ENCODE peak calls at places on chromosomes 1 and 21, in five cellular contexts. Q is HCT116, S is K562, J is A549, Y is IMR-90. U is an unnamed sample.

GRCh38 chr1:240151126-240151735 is 59.5 kb downstream of the FMN2 start:
- DNase-seq in Q (no peak), S (no peak), J (no peak), Y (no peak), U (no peak)

GRCh38 chr1:225378880-225379279 is 49.0 kb downstream of the LBR start:
- DNase-seq in Q (no peak), S (peak), J (no peak), Y (peak), U (peak)

GRCh38 chr21:34878501-34878900 is 170.6 kb downstream of the RUNX1 start:
- DNase-seq in Q (no peak), S (no peak), J (no peak), Y (no peak), U (no peak)

GRCh38 chr21:32445101-32445500 is 32.6 kb downstream of the EVA1C start:
- DNase-seq in Q (no peak), S (no peak), J (no peak), Y (no peak), U (no peak)

GRCh38 chr1:33094971-33095604 is 14.1 kb downstream of the AZIN2 start:
- DNase-seq in Q (peak), S (peak), J (peak), Y (peak), U (peak)

GRCh38 chr1:99965646-99966375 is 4.0 kb upstream of the SLC35A3 start:
- DNase-seq in Q (no peak), S (no peak), J (no peak), Y (no peak), U (no peak)

GRCh38 chr1:160353223-160353622 is 10.0 kb downstream of the NCSTN start:
- DNase-seq in Q (no peak), S (no peak), J (no peak), Y (peak), U (no peak)

GRCh38 chr1:224182057-224182865 is 779 bp upstream of the DEGS1 start:
- DNase-seq in Q (no peak), S (no peak), J (peak), Y (no peak), U (no peak)

GRCh38 chr1:92485374-92486250 is 1.1 kb downstream of the GFI1 start:
- DNase-seq in Q (peak), S (peak), J (no peak), Y (no peak), U (peak)

GRCh38 chr21:44568261-44568660 is 5.3 kb upstream of the KRTAP10-4 start:
- DNase-seq in Q (no peak), S (no peak), J (no peak), Y (no peak), U (no peak)

GRCh38 chr1:41581216-41582003 is 96.9 kb upstream of the EDN2 start:
- DNase-seq in Q (no peak), S (no peak), J (no peak), Y (no peak), U (no peak)

GRCh38 chr1:247332901-247333361 is 1.3 kb upstream of the ZNF496 start:
- DNase-seq in Q (no peak), S (no peak), J (no peak), Y (peak), U (no peak)

GRCh38 chr1:115289940-115290339 is 48.1 kb downstream of the NGF start:
- DNase-seq in Q (no peak), S (no peak), J (no peak), Y (no peak), U (no peak)

GRCh38 chr1:13764933-13765332 is 64.9 kb downstream of the PRDM2 start:
- DNase-seq in Q (no peak), S (peak), J (no peak), Y (no peak), U (no peak)

GRCh38 chr1:178928041-178928440 is 57.2 kb upstream of the ANGPTL1 start:
- DNase-seq in Q (no peak), S (no peak), J (no peak), Y (no peak), U (no peak)

GRCh38 chr1:21687081-21687529 is 17.9 kb upstream of the RAP1GAP start:
- DNase-seq in Q (no peak), S (peak), J (no peak), Y (no peak), U (no peak)

GRCh38 chr1:156677616-156678596 is 699 bp upstream of the NES start:
- DNase-seq in Q (no peak), S (peak), J (peak), Y (peak), U (peak)

GRCh38 chr1:12556368-12556930 is 61.6 kb downstream of the DHRS3 start:
- DNase-seq in Q (no peak), S (peak), J (no peak), Y (peak), U (no peak)

GRCh38 chr1:30600258-30600657 is 123.1 kb downstream of the MATN1 start:
- DNase-seq in Q (no peak), S (no peak), J (no peak), Y (no peak), U (no peak)

GRCh38 chr1:98693385-98693784 is 31.9 kb downstream of the SNX7 start:
- DNase-seq in Q (no peak), S (no peak), J (no peak), Y (no peak), U (no peak)

GRCh38 chr1:32199717-32200072 is 700 bp upstream of the CCDC28B start:
- DNase-seq in Q (no peak), S (no peak), J (no peak), Y (peak), U (no peak)

GRCh38 chr21:23152130-23152529 is 2153.9 kb downstream of the NCAM2 start:
- DNase-seq in Q (no peak), S (no peak), J (no peak), Y (no peak), U (no peak)

GRCh38 chr1:184982002-184982954 is 8.0 kb upstream of the NIBAN1 start:
- DNase-seq in Q (peak), S (peak), J (peak), Y (peak), U (peak)

GRCh38 chr1:234320549-234320948 is 52.7 kb upstream of the COA6 start:
- DNase-seq in Q (no peak), S (no peak), J (no peak), Y (no peak), U (no peak)

GRCh38 chr21:38787461-38788274 is 18.1 kb upstream of the ETS2 start:
- DNase-seq in Q (peak), S (peak), J (peak), Y (peak), U (no peak)

GRCh38 chr1:204465469-204466415 is 28.9 kb downstream of the PIK3C2B start:
- DNase-seq in Q (no peak), S (peak), J (no peak), Y (no peak), U (no peak)

GRCh38 chr1:234326493-234327366 is 46.5 kb upstream of the COA6 start:
- DNase-seq in Q (peak), S (peak), J (peak), Y (peak), U (peak)

DNA sequence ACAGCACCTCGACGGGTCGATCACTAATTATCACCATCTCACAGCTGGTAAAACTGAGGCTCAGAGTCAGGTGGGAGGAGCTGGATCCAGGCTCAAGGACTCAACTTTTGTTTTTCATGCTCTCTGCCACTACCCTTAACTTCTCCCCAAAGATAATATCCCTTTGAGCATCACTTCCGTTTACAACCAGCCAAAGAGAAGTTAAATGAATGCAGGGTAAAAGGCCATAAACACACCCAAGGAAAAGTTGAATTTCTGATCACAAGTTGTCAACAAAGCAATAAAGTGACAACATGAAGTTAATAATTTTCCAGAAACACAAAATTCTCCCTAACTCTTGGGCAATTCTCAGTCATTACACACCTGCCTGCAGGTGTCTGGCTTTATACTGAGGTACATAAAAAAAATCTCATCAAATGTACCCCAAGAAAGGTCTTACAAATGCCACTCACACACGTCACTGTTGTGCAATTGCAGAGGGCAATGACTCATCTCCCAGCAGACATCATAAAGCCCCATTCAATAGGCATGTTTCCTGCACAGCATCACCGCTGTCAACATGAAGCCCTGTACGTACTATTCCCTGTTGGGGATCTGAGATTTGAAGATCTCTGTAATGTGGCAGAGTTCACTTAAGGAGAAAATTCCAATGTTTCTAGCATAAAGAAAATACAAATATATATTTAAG is 3.4 kb downstream of the OR2T11 start:
- DNase-seq in Q (no peak), S (no peak), J (no peak), Y (no peak), U (no peak)
- TF ChIP-seq RAD21 in Q (no peak), S (no peak), J (no peak), Y (no peak), U (no peak)

GRCh38 chr1:151146072-151146415 is 387 bp downstream of the SEMA6C start:
- DNase-seq in Q (no peak), S (no peak), J (no peak), Y (no peak), U (no peak)
- H3K27ac ChIP-seq in Q (no peak), S (peak), J (peak), Y (no peak), U (no peak)

GRCh38 chr1:110529011-110529410 is 10.0 kb upstream of the KCNA10 start:
- DNase-seq in Q (no peak), S (no peak), J (no peak), Y (no peak), U (no peak)

GRCh38 chr1:110525250-110525597 is 6.2 kb upstream of the KCNA10 start:
- DNase-seq in Q (no peak), S (no peak), J (no peak), Y (no peak), U (no peak)

GRCh38 chr1:110526189-110526588 is 7.2 kb upstream of the KCNA10 start:
- DNase-seq in Q (no peak), S (no peak), J (no peak), Y (no peak), U (no peak)

GRCh38 chr1:110523011-110523410 is 4.0 kb upstream of the KCNA10 start:
- DNase-seq in Q (no peak), S (no peak), J (no peak), Y (no peak), U (no peak)

GRCh38 chr1:110524311-110525249 is 5.6 kb upstream of the KCNA10 start:
- DNase-seq in Q (peak), S (peak), J (peak), Y (peak), U (peak)
- TF ChIP-seq RAD21 in Q (peak), S (peak), J (peak), Y (peak), U (peak)

GRCh38 chr1:117638141-117638540 is 32.3 kb downstream of the TENT5C start:
- DNase-seq in Q (no peak), S (peak), J (no peak), Y (no peak), U (no peak)

GRCh38 chr1:117636637-117637425 is 31.0 kb downstream of the TENT5C start:
- DNase-seq in Q (no peak), S (no peak), J (no peak), Y (no peak), U (no peak)

GRCh38 chr1:117641536-117641935 is 35.7 kb downstream of the TENT5C start:
- DNase-seq in Q (no peak), S (no peak), J (no peak), Y (no peak), U (no peak)

GRCh38 chr1:117639741-117640140 is 33.9 kb downstream of the TENT5C start:
- DNase-seq in Q (no peak), S (no peak), J (no peak), Y (no peak), U (no peak)

DNA sequence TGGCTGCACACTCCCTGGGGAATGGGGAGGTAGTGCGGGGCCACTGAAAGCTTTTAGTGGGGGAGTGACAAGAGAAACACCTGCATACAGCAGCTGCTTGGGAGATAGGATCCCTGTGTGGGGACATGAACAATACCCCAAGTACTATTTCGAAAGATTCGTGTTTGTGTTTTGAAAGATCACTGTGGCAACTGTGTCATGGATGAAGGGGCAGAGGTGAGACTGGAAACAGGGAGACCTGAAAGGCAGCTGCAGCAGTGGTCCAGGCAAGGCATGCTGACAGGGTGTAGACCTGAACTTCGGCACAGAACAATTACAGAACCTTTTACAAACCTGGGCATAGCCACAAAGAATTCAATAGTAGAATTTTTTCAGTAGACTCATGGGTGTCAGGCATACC is 32.9 kb downstream of the TENT5C start:
- DNase-seq in Q (no peak), S (no peak), J (no peak), Y (no peak), U (no peak)
- H3K27ac ChIP-seq in Q (no peak), S (no peak), J (no peak), Y (no peak), U (no peak)

GRCh38 chr1:173608503-173609216 is 5.8 kb upstream of the SLC9C2 start:
- DNase-seq in Q (no peak), S (peak), J (no peak), Y (no peak), U (no peak)
- TF ChIP-seq RAD21 in Q (no peak), S (no peak), J (no peak), Y (no peak), U (no peak)

GRCh38 chr21:42532466-42533181 is 19.0 kb downstream of the SLC37A1 start:
- DNase-seq in Q (no peak), S (no peak), J (no peak), Y (peak), U (no peak)

GRCh38 chr21:42534361-42534900 is 20.8 kb downstream of the SLC37A1 start:
- DNase-seq in Q (no peak), S (no peak), J (no peak), Y (no peak), U (no peak)

GRCh38 chr21:42534901-42535378 is 21.3 kb downstream of the SLC37A1 start:
- DNase-seq in Q (no peak), S (no peak), J (no peak), Y (no peak), U (no peak)

GRCh38 chr21:42533306-42533962 is 19.8 kb downstream of the SLC37A1 start:
- DNase-seq in Q (no peak), S (no peak), J (no peak), Y (no peak), U (no peak)

GRCh38 chr21:42533963-42534355 is 20.3 kb downstream of the SLC37A1 start:
- DNase-seq in Q (no peak), S (no peak), J (no peak), Y (no peak), U (no peak)
- H3K27ac ChIP-seq in Q (no peak), S (no peak), J (no peak), Y (no peak), U (no peak)

U was measured in H1.